ENCODE peak calls at places on chromosomes 7 and 10, in four cellular contexts. A is vagina, U is aorta, J is fibroblast of lung. D is an unnamed sample.

GRCh38 chr7:138245682-138246081 is 169.4 kb downstream of the AKR1D1 start:
- DNase-seq in A (no peak), U (no peak), J (peak), D (no peak)

GRCh38 chr10:109740436-109740835 is 182.9 kb downstream of the XPNPEP1 start:
- DNase-seq in A (no peak), U (no peak), J (peak), D (no peak)

GRCh38 chr10:62268399-62269076 is at the start of gene RTKN2:
- DNase-seq in A (no peak), U (peak), J (peak), D (peak)

GRCh38 chr7:129644634-129645230 is 33.2 kb downstream of the NRF1 start:
- DNase-seq in A (no peak), U (no peak), J (peak), D (no peak)

GRCh38 chr7:12706900-12707536 is 19.6 kb downstream of the ARL4A start:
- DNase-seq in A (no peak), U (no peak), J (peak), D (no peak)

GRCh38 chr10:109239371-109239770 is 683.9 kb downstream of the XPNPEP1 start:
- DNase-seq in A (no peak), U (no peak), J (peak), D (no peak)

GRCh38 chr7:136878878-136879277 is 10.4 kb downstream of the CHRM2 start:
- DNase-seq in A (no peak), U (no peak), J (no peak), D (no peak)

GRCh38 chr7:157000047-157000726 is 10.3 kb downstream of the MNX1 start:
- DNase-seq in A (no peak), U (no peak), J (no peak), D (peak)

GRCh38 chr7:87784424-87784823 is 91.7 kb downstream of the SLC25A40 start:
- DNase-seq in A (no peak), U (no peak), J (peak), D (no peak)

GRCh38 chr7:142539901-142540300 is 209.4 kb upstream of the PRSS1 start:
- DNase-seq in A (no peak), U (no peak), J (peak), D (peak)

GRCh38 chr7:80614911-80615310 is 23.5 kb upstream of the CD36 start:
- DNase-seq in A (no peak), U (no peak), J (peak), D (no peak)

GRCh38 chr10:113412161-113412560 is 140.7 kb upstream of the HABP2 start:
- DNase-seq in A (no peak), U (no peak), J (no peak), D (no peak)

GRCh38 chr7:73879977-73880681 is 19.2 kb downstream of the TMEM270 start:
- DNase-seq in A (no peak), U (no peak), J (peak), D (peak)

GRCh38 chr10:75982611-75983369 is 551.4 kb downstream of the LRMDA start:
- DNase-seq in A (no peak), U (no peak), J (peak), D (peak)

GRCh38 chr7:17463511-17464085 is 165.1 kb downstream of the AHR start:
- DNase-seq in A (no peak), U (no peak), J (no peak), D (no peak)

GRCh38 chr10:73262105-73262730 is 9.8 kb upstream of the MRPS16 start:
- DNase-seq in A (no peak), U (no peak), J (peak), D (no peak)

GRCh38 chr10:97291357-97292096 is 910 bp downstream of the ARHGAP19 start:
- DNase-seq in A (no peak), U (no peak), J (no peak), D (peak)

GRCh38 chr7:25031432-25031831 is 51.5 kb upstream of the OSBPL3 start:
- DNase-seq in A (no peak), U (no peak), J (no peak), D (no peak)

GRCh38 chr7:98133181-98133580 is 26.5 kb downstream of the LMTK2 start:
- DNase-seq in A (no peak), U (no peak), J (peak), D (no peak)

GRCh38 chr10:126262971-126263370 is 125.3 kb downstream of the ADAM12 start:
- DNase-seq in A (no peak), U (no peak), J (no peak), D (peak)

GRCh38 chr10:30984563-30985328 is 46.9 kb downstream of the ZNF438 start:
- DNase-seq in A (no peak), U (no peak), J (peak), D (peak)

GRCh38 chr7:80478683-80479082 is 33.2 kb downstream of the GNAT3 start:
- DNase-seq in A (no peak), U (no peak), J (peak), D (peak)

GRCh38 chr7:84524714-84525694 is 330.4 kb upstream of the SEMA3A start:
- DNase-seq in A (no peak), U (no peak), J (peak), D (no peak)

GRCh38 chr7:2723138-2723850 is 35.3 kb downstream of the AMZ1 start:
- DNase-seq in A (no peak), U (peak), J (no peak), D (peak)

DNA sequence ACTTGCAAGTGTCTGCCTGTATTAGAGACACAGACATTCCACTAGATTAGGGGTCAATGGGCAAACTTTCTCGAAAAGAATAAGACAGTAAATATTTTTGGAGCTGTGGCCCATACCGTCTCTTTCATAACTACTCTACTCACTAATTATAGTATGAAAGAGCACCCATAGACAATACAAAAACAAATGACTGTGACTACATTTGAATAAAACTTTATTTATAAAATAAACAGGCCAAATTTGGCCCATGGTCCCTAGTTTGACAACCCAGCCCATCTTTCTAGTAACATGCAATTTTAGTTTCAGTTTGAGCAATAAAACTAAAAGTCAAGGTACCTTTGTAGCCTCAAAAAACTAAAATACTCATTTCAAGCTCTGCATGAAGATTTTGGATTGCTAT is 294.6 kb downstream of the PARD3 start:
- DNase-seq in A (no peak), U (no peak), J (no peak), D (peak)
- H3K27ac ChIP-seq in A (no peak), U (no peak), J (no peak), D (no peak)

GRCh38 chr7:100855515-100855914 is 3.0 kb downstream of the SLC12A9 start:
- DNase-seq in A (no peak), U (no peak), J (no peak), D (no peak)

GRCh38 chr7:100847360-100847759 is 5.2 kb upstream of the SLC12A9 start:
- DNase-seq in A (no peak), U (no peak), J (no peak), D (no peak)

GRCh38 chr7:100854146-100854895 is 1.8 kb downstream of the SLC12A9 start:
- DNase-seq in A (no peak), U (no peak), J (no peak), D (no peak)

GRCh38 chr7:100856871-100857282 is 4.4 kb downstream of the SLC12A9 start:
- DNase-seq in A (no peak), U (no peak), J (no peak), D (no peak)

DNA sequence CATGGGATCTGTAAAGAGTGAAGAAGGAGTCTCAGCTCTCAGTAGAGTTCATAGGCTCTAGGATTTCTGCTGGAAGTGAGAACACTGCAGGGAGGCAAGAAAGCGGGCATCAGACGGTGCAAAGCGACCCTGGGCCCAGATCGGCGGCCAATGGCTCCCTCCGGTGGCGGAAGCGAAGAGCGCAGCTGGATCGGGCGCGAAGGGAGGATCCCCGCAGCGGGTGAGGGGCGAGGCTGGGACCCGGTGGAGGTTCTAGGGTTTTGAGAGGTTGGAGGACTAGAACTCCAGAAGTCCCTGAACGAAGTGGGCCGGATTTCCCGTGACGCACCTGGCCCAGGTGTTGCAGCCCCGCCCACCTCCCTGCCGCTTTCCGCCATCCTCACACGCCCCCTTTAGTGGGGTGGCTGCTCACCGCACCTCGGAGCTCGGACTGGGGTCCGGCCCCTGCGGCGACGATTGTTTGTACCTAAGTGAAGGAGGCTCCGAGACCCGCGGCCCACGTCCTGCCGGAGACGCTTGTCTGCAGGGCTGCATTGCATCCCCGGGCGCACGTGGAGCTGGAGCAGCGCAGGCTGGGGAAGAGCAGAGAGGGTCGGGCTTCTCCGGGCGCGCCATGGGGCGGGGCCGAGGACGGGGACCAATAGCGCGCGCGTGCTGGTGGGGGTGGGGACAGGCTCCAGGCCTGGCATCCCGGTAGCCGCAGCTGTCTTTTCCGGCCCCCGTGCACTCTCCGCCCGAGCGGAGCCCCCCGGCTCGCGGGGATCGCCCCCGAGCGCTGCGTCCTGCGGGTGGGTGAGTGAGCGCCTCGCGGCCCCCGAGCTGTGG is at the start of gene SLC12A9:
- DNase-seq in A (no peak), U (peak), J (peak), D (peak)
- H3K27ac ChIP-seq in A (peak), U (no peak), J (no peak), D (no peak)

GRCh38 chr7:116148108-116148507 is 62.2 kb upstream of the TES start:
- DNase-seq in A (no peak), U (no peak), J (no peak), D (no peak)

GRCh38 chr7:116150588-116150987 is 59.8 kb upstream of the TES start:
- DNase-seq in A (no peak), U (no peak), J (peak), D (peak)

GRCh38 chr7:116152276-116152675 is 58.1 kb upstream of the TES start:
- DNase-seq in A (no peak), U (no peak), J (no peak), D (no peak)

GRCh38 chr7:116153050-116153449 is 57.3 kb upstream of the TES start:
- DNase-seq in A (no peak), U (no peak), J (no peak), D (no peak)
- H3K27ac ChIP-seq in A (no peak), U (no peak), J (no peak), D (peak)

GRCh38 chr7:158750702-158751101 is 46.1 kb upstream of the NCAPG2 start:
- DNase-seq in A (no peak), U (no peak), J (no peak), D (no peak)
- H3K27ac ChIP-seq in A (no peak), U (no peak), J (no peak), D (no peak)

GRCh38 chr7:143900230-143900766 is 1.7 kb downstream of the TCAF1 start:
- DNase-seq in A (no peak), U (no peak), J (peak), D (no peak)
- H3K27ac ChIP-seq in A (peak), U (no peak), J (peak), D (peak)

GRCh38 chr10:69759641-69760040 is 42.1 kb upstream of the COL13A1 start:
- DNase-seq in A (no peak), U (no peak), J (peak), D (no peak)
- H3K27ac ChIP-seq in A (no peak), U (no peak), J (no peak), D (no peak)

GRCh38 chr10:114518401-114519305 is 114.4 kb upstream of the AFAP1L2 start:
- DNase-seq in A (no peak), U (no peak), J (no peak), D (no peak)

GRCh38 chr10:114521250-114521649 is 116.9 kb upstream of the AFAP1L2 start:
- DNase-seq in A (no peak), U (no peak), J (no peak), D (no peak)

GRCh38 chr10:114519306-114519669 is 115.0 kb upstream of the AFAP1L2 start:
- DNase-seq in A (no peak), U (no peak), J (peak), D (no peak)

GRCh38 chr10:114520453-114520852 is 116.2 kb upstream of the AFAP1L2 start:
- DNase-seq in A (no peak), U (no peak), J (peak), D (peak)

GRCh38 chr10:114519756-114520288 is 115.5 kb upstream of the AFAP1L2 start:
- DNase-seq in A (no peak), U (no peak), J (no peak), D (no peak)
- H3K27ac ChIP-seq in A (peak), U (peak), J (peak), D (no peak)

GRCh38 chr10:130339091-130339490 is 202.9 kb downstream of the GLRX3 start:
- DNase-seq in A (peak), U (no peak), J (no peak), D (no peak)
- H3K27ac ChIP-seq in A (no peak), U (no peak), J (no peak), D (no peak)

GRCh38 chr7:140349172-140349771 is 49.1 kb downstream of the SLC37A3 start:
- DNase-seq in A (no peak), U (no peak), J (no peak), D (peak)
- H3K27ac ChIP-seq in A (peak), U (no peak), J (no peak), D (peak)

DNA sequence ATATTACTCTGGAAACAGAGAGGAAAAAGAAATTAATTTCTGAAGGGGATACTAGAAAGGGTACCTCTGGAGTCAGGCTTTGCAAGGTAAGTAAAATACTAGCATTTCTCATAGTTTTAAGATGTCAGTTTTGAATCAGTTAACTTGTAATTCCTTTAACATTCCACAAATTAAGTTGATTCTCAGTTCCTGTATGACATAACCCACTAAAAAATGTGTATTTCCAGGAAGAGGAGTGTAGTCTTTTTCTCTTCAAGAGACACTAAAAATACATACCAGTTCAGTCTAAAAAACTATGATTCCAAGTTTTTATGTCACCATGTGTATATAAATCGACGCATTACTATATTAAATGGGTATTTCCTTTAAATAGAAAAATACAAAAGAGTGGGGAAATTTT is 113.2 kb downstream of the CDK6 start:
- DNase-seq in A (no peak), U (no peak), J (no peak), D (peak)
- H3K27ac ChIP-seq in A (peak), U (no peak), J (peak), D (peak)

D was measured in osteoblast.